ENCODE peak calls at places on chromosomes 13 and 19, in six cellular contexts. A is uterus; N is CD8-positive, alpha-beta T cell; E is fibroblast of villous mesenchyme; Q is AG10803; M is AG04449. I is an unnamed sample.

GRCh38 chr13:114222461-114222968 is 12.2 kb upstream of the CDC16 start:
- DNase-seq in E (peak), Q (no peak), N (no peak), M (no peak), A (no peak), I (no peak)

GRCh38 chr13:95710313-95710712 is 33.4 kb downstream of the DNAJC3 start:
- DNase-seq in Q (peak), E (peak), N (no peak), A (no peak), M (no peak), I (no peak)

GRCh38 chr13:54449922-54450321 is 1421.3 kb downstream of the OLFM4 start:
- DNase-seq in M (no peak), A (no peak), E (no peak), Q (no peak), N (no peak), I (no peak)

GRCh38 chr19:36030264-36031148 is 2.2 kb downstream of the CLIP3 start:
- DNase-seq in A (no peak), N (no peak), M (no peak), E (peak), Q (peak), I (no peak)

GRCh38 chr13:35349052-35349451 is 127.4 kb downstream of the MAB21L1 start:
- DNase-seq in Q (no peak), M (no peak), E (no peak), A (no peak), N (no peak), I (no peak)

GRCh38 chr13:113413898-113414282 is 39.4 kb downstream of the ADPRHL1 start:
- DNase-seq in M (no peak), Q (peak), E (peak), N (no peak), A (no peak), I (no peak)

GRCh38 chr19:54478677-54479266 is 5.7 kb upstream of the CDC42EP5 start:
- DNase-seq in E (peak), A (no peak), Q (peak), M (no peak), N (no peak), I (no peak)

GRCh38 chr13:66660013-66660804 is 569.9 kb downstream of the PCDH9 start:
- DNase-seq in A (no peak), N (no peak), M (no peak), E (peak), Q (peak), I (peak)

GRCh38 chr13:114099918-114100445 is 32.4 kb downstream of the RASA3 start:
- DNase-seq in A (peak), N (peak), E (peak), Q (no peak), M (no peak), I (no peak)

GRCh38 chr13:53781941-53782340 is 753.3 kb downstream of the OLFM4 start:
- DNase-seq in Q (no peak), E (no peak), M (no peak), A (no peak), N (no peak), I (no peak)

GRCh38 chr13:42363941-42364612 is 92.1 kb downstream of the AKAP11 start:
- DNase-seq in E (peak), M (no peak), A (no peak), N (no peak), Q (no peak), I (no peak)

GRCh38 chr19:29562299-29563297 is 36.8 kb downstream of the VSTM2B start:
- DNase-seq in E (no peak), N (no peak), A (no peak), M (no peak), Q (no peak), I (no peak)

GRCh38 chr13:112713517-112714253 is 23.8 kb downstream of the ATP11A start:
- DNase-seq in A (peak), E (peak), N (no peak), Q (no peak), M (no peak), I (no peak)

GRCh38 chr19:14580623-14581237 is 2.2 kb upstream of the CLEC17A start:
- DNase-seq in Q (no peak), E (no peak), N (no peak), M (no peak), A (no peak), I (no peak)

GRCh38 chr13:85528578-85529215 is 270.5 kb downstream of the SLITRK6 start:
- DNase-seq in Q (peak), M (peak), E (no peak), N (no peak), A (no peak), I (peak)

GRCh38 chr13:36124236-36124822 is 6.9 kb downstream of the DCLK1 start:
- DNase-seq in E (no peak), M (peak), Q (peak), A (no peak), N (no peak), I (peak)

GRCh38 chr13:72390909-72391308 is 336.5 kb downstream of the MZT1 start:
- DNase-seq in E (no peak), Q (peak), M (no peak), A (no peak), N (no peak), I (no peak)

GRCh38 chr13:107680115-107680514 is 535.2 kb downstream of the LIG4 start:
- DNase-seq in N (no peak), M (no peak), A (no peak), Q (no peak), E (no peak), I (no peak)

GRCh38 chr13:29925457-29925856 is 75.0 kb upstream of the UBL3 start:
- DNase-seq in Q (peak), E (peak), N (no peak), M (no peak), A (peak), I (no peak)

GRCh38 chr13:60261432-60262351 is 98.0 kb upstream of the DIAPH3 start:
- DNase-seq in M (no peak), A (no peak), E (no peak), Q (no peak), N (no peak), I (no peak)

GRCh38 chr19:35170359-35171061 is 16.0 kb downstream of the FXYD5 start:
- DNase-seq in M (no peak), N (no peak), E (no peak), A (no peak), Q (no peak), I (no peak)

GRCh38 chr13:110819203-110820014 is 95.5 kb downstream of the ANKRD10 start:
- DNase-seq in E (peak), Q (peak), A (peak), M (no peak), N (peak), I (peak)

GRCh38 chr13:94205896-94206295 is 273.6 kb downstream of the DCT start:
- DNase-seq in N (no peak), A (no peak), E (peak), M (no peak), Q (no peak), I (no peak)

GRCh38 chr19:32404939-32405430 is 585 bp upstream of the DPY19L3 start:
- DNase-seq in Q (peak), E (peak), M (no peak), N (peak), A (peak), I (no peak)

GRCh38 chr13:101018720-101019119 is 344.1 kb upstream of the TMTC4 start:
- DNase-seq in A (no peak), M (peak), N (no peak), Q (peak), E (peak), I (peak)

GRCh38 chr19:48255376-48256303 is at the start of gene CARD8:
- DNase-seq in Q (peak), M (no peak), E (peak), N (peak), A (peak), I (peak)

GRCh38 chr13:75359266-75359665 is 122.7 kb downstream of the TBC1D4 start:
- DNase-seq in A (no peak), E (peak), Q (peak), N (no peak), M (peak), I (peak)

GRCh38 chr13:47332149-47332548 is 435.3 kb upstream of the HTR2A start:
- DNase-seq in Q (peak), E (peak), A (no peak), M (no peak), N (no peak), I (peak)

GRCh38 chr19:38277969-38278680 is 13.8 kb downstream of the SPINT2 start:
- DNase-seq in Q (peak), E (peak), A (peak), N (no peak), M (no peak), I (peak)

GRCh38 chr19:55536951-55537740 is at the start of gene SBK2:
- DNase-seq in N (no peak), E (no peak), Q (no peak), A (no peak), M (no peak), I (no peak)

GRCh38 chr19:43763473-43763939 is 8.7 kb upstream of the SMG9 start:
- DNase-seq in M (no peak), A (no peak), N (no peak), Q (peak), E (no peak), I (no peak)

GRCh38 chr19:2714531-2715269 is 6.5 kb downstream of the DIRAS1 start:
- DNase-seq in Q (no peak), M (no peak), A (no peak), E (no peak), N (no peak), I (no peak)

GRCh38 chr19:34171877-34172660 is at the start of gene LSM14A:
- DNase-seq in M (no peak), Q (peak), A (peak), E (peak), N (peak), I (no peak)

GRCh38 chr13:48586591-48587103 is 53.8 kb upstream of the RCBTB2 start:
- DNase-seq in N (no peak), A (peak), Q (no peak), E (no peak), M (no peak), I (no peak)

GRCh38 chr19:29890392-29890791 is 51.6 kb upstream of the URI1 start:
- DNase-seq in N (no peak), M (no peak), Q (no peak), E (no peak), A (no peak), I (no peak)

GRCh38 chr19:51422053-51422448 is 4.6 kb upstream of the SIGLEC10 start:
- DNase-seq in E (peak), Q (peak), A (no peak), N (peak), M (no peak), I (no peak)

GRCh38 chr19:40642757-40643325 is 41.7 kb downstream of the LTBP4 start:
- DNase-seq in A (no peak), Q (peak), E (peak), N (no peak), M (no peak), I (no peak)

GRCh38 chr13:102912599-102912998 is 66.8 kb downstream of the ERCC5 start:
- DNase-seq in Q (no peak), N (no peak), E (no peak), M (no peak), A (no peak), I (no peak)

GRCh38 chr13:20980420-20980819 is 77.9 kb upstream of the XPO4 start:
- DNase-seq in E (no peak), A (no peak), Q (no peak), M (no peak), N (no peak), I (no peak)
- H3K4me3 ChIP-seq in E (no peak), A (no peak), Q (no peak), M (no peak), N (no peak), I (no peak)

DNA sequence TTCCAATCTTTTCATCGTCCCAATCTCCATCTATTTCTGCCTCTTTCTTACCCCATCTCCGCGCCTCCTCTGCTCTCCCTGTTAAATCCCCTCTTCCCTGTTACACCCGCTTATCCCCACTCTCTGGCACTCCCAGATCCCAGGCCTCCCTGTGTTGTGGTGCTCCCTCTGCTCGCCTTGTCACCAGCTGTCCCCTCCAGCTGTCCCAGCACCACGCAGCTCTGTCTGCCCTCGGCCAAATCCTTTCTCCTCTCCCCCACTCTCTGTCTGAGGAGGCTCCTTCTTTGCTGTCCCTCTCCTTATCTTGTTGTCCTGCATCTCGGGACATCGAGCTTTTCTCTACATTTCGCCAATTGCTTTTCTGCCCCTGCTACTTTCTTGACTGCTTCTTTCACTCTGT is 1.0 kb downstream of the ZNF160 start:
- DNase-seq in Q (no peak), N (no peak), A (no peak), E (no peak), M (no peak), I (no peak)
- H3K4me3 ChIP-seq in Q (peak), N (peak), A (peak), E (peak), M (peak), I (peak)

GRCh38 chr19:57583104-57583520 is 833 bp upstream of the ZIK1 start:
- DNase-seq in Q (no peak), M (no peak), E (no peak), A (no peak), N (no peak), I (no peak)
- H3K4me3 ChIP-seq in Q (no peak), M (no peak), E (peak), A (no peak), N (peak), I (no peak)

GRCh38 chr13:58025821-58026220 is 394.3 kb downstream of the PCDH17 start:
- DNase-seq in E (no peak), A (no peak), M (no peak), N (no peak), Q (no peak), I (no peak)
- H3K4me3 ChIP-seq in E (no peak), A (no peak), M (no peak), N (no peak), Q (no peak), I (no peak)

GRCh38 chr19:1277061-1277460 is 1.7 kb downstream of the FAM174C start:
- DNase-seq in M (no peak), E (no peak), N (no peak), Q (no peak), A (no peak), I (no peak)

GRCh38 chr19:1278074-1278473 is 2.7 kb downstream of the FAM174C start:
- DNase-seq in A (no peak), N (no peak), Q (no peak), M (no peak), E (no peak), I (no peak)

GRCh38 chr19:1275260-1275975 is at the start of gene FAM174C:
- DNase-seq in N (peak), A (peak), E (peak), Q (peak), M (peak), I (peak)

GRCh38 chr19:1275976-1276619 is 768 bp downstream of the FAM174C start:
- DNase-seq in A (no peak), N (no peak), M (no peak), Q (no peak), E (no peak), I (no peak)

GRCh38 chr19:1276620-1277007 is 1.3 kb downstream of the FAM174C start:
- DNase-seq in N (no peak), E (no peak), M (no peak), Q (no peak), A (no peak), I (no peak)
- H3K4me3 ChIP-seq in N (peak), E (no peak), M (peak), Q (peak), A (no peak), I (no peak)

DNA sequence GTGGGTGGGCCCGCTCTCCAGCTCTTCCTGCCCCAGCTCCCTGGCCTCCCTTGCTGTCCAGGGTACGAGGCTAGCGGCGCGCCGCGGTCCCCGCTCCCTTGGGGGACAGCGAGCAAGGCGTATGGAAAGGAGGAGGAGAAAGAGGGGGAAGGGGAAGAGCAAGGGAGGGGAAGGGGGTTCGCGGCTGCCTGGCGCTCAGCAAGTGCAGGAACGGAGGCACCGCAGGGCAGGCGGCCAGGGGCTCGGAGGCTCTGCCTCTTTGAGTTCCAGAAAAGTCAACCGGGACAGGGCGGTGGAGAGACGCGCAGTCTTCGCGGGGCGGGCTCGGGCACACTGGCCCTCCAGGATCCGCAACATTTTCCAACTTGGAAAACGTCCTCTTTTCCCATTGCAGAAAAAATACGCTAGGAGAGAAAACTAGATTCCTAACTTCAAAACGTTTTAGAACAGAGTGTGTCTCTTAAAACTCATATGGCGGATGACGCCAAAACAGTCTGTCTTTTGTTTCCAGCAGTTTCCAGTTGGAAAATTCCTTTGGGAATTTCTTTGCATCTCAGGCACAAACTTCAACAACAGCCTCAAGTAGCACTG is 23.1 kb upstream of the TNFRSF19 start:
- DNase-seq in Q (peak), E (peak), N (no peak), A (peak), M (no peak), I (no peak)
- H3K4me3 ChIP-seq in Q (peak), E (peak), N (no peak), A (peak), M (peak), I (peak)